ENCODE peak calls at places on chromosomes 16 and 17, in four cellular contexts. H, O, A and F are unnamed samples.

GRCh38 chr17:59521465-59522126 is 43.8 kb upstream of the DHX40 start:
- DNase-seq in H (peak), O (peak), A (peak), F (peak)

GRCh38 chr17:77320046-77320445 is 179.3 kb downstream of the SEC14L1 start:
- DNase-seq in H (no peak), O (no peak), A (peak), F (no peak)

GRCh38 chr17:11122908-11123307 is 118.1 kb upstream of the SHISA6 start:
- DNase-seq in H (no peak), O (no peak), A (no peak), F (no peak)

GRCh38 chr16:17013067-17013466 is 457.7 kb downstream of the XYLT1 start:
- DNase-seq in H (peak), O (no peak), A (no peak), F (no peak)

GRCh38 chr17:72387487-72387886 is 266.7 kb downstream of the SOX9 start:
- DNase-seq in H (no peak), O (no peak), A (no peak), F (peak)

GRCh38 chr17:63700528-63701441 is 860 bp upstream of the LIMD2 start:
- DNase-seq in H (no peak), O (no peak), A (peak), F (no peak)

GRCh38 chr16:1923299-1924034 is 5.3 kb upstream of the HS3ST6 start:
- DNase-seq in H (peak), O (no peak), A (peak), F (peak)

GRCh38 chr17:38557836-38558750 is 47.7 kb downstream of the SRCIN1 start:
- DNase-seq in H (peak), O (peak), A (peak), F (peak)

GRCh38 chr16:86431540-86431939 is 78.8 kb upstream of the FOXF1 start:
- DNase-seq in H (no peak), O (no peak), A (no peak), F (no peak)

GRCh38 chr17:75242461-75243042 is 18.9 kb downstream of the GGA3 start:
- DNase-seq in H (no peak), O (no peak), A (no peak), F (no peak)

GRCh38 chr17:71441098-71441497 is 679.7 kb upstream of the SOX9 start:
- DNase-seq in H (no peak), O (no peak), A (no peak), F (no peak)

GRCh38 chr17:40615295-40615988 is 32.2 kb downstream of the SMARCE1 start:
- DNase-seq in H (peak), O (peak), A (peak), F (peak)

GRCh38 chr17:75514299-75515228 is 773 bp downstream of the CASKIN2 start:
- DNase-seq in H (peak), O (no peak), A (peak), F (no peak)

GRCh38 chr17:50147841-50148225 is 2.6 kb downstream of the PPP1R9B start:
- DNase-seq in H (no peak), O (no peak), A (no peak), F (peak)

GRCh38 chr17:73592531-73592961 is 51.7 kb downstream of the SDK2 start:
- DNase-seq in H (no peak), O (no peak), A (no peak), F (no peak)

GRCh38 chr17:8629371-8630226 is 926 bp downstream of the MYH10 start:
- DNase-seq in H (peak), O (no peak), A (peak), F (no peak)

GRCh38 chr16:4640572-4641305 is 16.1 kb downstream of the MGRN1 start:
- DNase-seq in H (no peak), O (no peak), A (no peak), F (no peak)

GRCh38 chr17:51873302-51873701 is 285.2 kb downstream of the CA10 start:
- DNase-seq in H (no peak), O (no peak), A (no peak), F (no peak)

GRCh38 chr17:80124351-80124981 is 22.5 kb downstream of the EIF4A3 start:
- DNase-seq in H (no peak), O (no peak), A (peak), F (peak)

GRCh38 chr17:28381141-28381825 is 9.8 kb downstream of the SARM1 start:
- DNase-seq in H (peak), O (no peak), A (peak), F (no peak)
- TF ChIP-seq CBFB in H (no peak), O (no peak), A (no peak), F (no peak)

GRCh38 chr16:84116720-84117481 is at the start of gene MBTPS1:
- DNase-seq in H (peak), O (peak), A (peak), F (peak)

GRCh38 chr16:84115919-84116719 is 623 bp downstream of the MBTPS1 start:
- DNase-seq in H (no peak), O (no peak), A (no peak), F (peak)

GRCh38 chr16:84120023-84120422 is 3.3 kb upstream of the MBTPS1 start:
- DNase-seq in H (no peak), O (no peak), A (no peak), F (no peak)

GRCh38 chr16:84119368-84119767 is 2.6 kb upstream of the MBTPS1 start:
- DNase-seq in H (no peak), O (no peak), A (no peak), F (no peak)

DNA sequence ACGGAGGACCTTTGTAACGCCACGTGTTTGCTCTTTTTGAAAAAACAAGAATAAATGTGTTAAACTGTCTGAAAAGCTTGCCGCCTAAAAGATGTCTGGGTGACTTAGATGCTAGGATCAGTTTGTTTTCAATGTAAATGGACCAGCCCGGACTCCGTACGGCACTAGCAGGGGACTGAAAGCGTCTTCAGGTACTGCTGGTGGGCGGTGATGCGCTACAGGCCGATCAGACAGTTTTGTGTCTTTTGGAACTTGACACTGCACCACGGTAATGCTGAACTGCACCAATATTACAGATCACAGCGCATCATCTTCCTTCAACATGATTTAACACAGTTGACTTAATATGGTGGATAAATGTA is 721 bp upstream of the MBTPS1 start:
- DNase-seq in H (no peak), O (no peak), A (no peak), F (no peak)
- TF ChIP-seq CBFB in H (no peak), O (no peak), A (no peak), F (no peak)

GRCh38 chr17:29443041-29443440 is 52.9 kb downstream of the TAOK1 start:
- DNase-seq in H (no peak), O (no peak), A (no peak), F (no peak)

GRCh38 chr17:29442451-29442850 is 52.3 kb downstream of the TAOK1 start:
- DNase-seq in H (no peak), O (no peak), A (no peak), F (no peak)

GRCh38 chr17:29444589-29444988 is 54.4 kb downstream of the TAOK1 start:
- DNase-seq in H (no peak), O (no peak), A (no peak), F (no peak)

GRCh38 chr17:29449865-29450671 is 59.9 kb downstream of the TAOK1 start:
- DNase-seq in H (no peak), O (no peak), A (no peak), F (peak)

GRCh38 chr17:29445844-29446243 is 55.7 kb downstream of the TAOK1 start:
- DNase-seq in H (no peak), O (no peak), A (no peak), F (no peak)
- TF ChIP-seq CBFB in H (no peak), O (no peak), A (no peak), F (no peak)

GRCh38 chr17:31272236-31272635 is 24.8 kb downstream of the OMG start:
- DNase-seq in H (no peak), O (no peak), A (no peak), F (no peak)

GRCh38 chr17:31266042-31266441 is 31.0 kb downstream of the OMG start:
- DNase-seq in H (no peak), O (no peak), A (no peak), F (no peak)

GRCh38 chr17:31269178-31269577 is 27.9 kb downstream of the OMG start:
- DNase-seq in H (no peak), O (no peak), A (no peak), F (peak)

GRCh38 chr17:31272803-31273202 is 24.2 kb downstream of the OMG start:
- DNase-seq in H (no peak), O (no peak), A (no peak), F (no peak)

DNA sequence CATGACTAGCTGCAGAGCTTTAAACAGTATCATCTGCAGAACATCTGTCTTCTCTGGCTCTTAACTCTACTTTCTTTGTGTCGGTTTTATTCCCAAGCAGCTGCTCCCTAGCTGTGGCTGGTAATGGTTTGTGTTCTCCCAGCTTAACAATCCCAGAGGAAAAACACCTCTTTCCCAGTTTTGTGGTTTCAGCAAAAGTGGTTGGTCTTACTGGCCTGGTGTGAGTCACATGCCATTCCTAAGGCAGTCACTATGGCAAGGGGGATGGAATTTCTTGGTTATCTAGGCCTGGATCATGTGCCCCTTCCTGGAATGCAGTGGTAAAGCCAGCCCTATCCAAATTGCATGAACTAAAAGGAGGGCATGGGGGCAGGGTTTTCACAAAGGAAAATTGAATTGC is 27.4 kb downstream of the OMG start:
- DNase-seq in H (no peak), O (no peak), A (no peak), F (peak)
- TF ChIP-seq CBFB in H (no peak), O (no peak), A (no peak), F (no peak)

GRCh38 chr17:41932821-41933389 is 2.5 kb downstream of the ODAD4 start:
- DNase-seq in H (no peak), O (no peak), A (no peak), F (no peak)
- TF ChIP-seq CBFB in H (no peak), O (no peak), A (no peak), F (no peak)

GRCh38 chr17:35373532-35373983 is at the start of gene SLFN11:
- DNase-seq in H (no peak), O (peak), A (no peak), F (no peak)

GRCh38 chr17:35374766-35375344 is 1.4 kb upstream of the SLFN11 start:
- DNase-seq in H (no peak), O (peak), A (no peak), F (no peak)

GRCh38 chr17:35373984-35374765 is 754 bp upstream of the SLFN11 start:
- DNase-seq in H (no peak), O (no peak), A (peak), F (no peak)

GRCh38 chr17:35371934-35372333 is 1.5 kb downstream of the SLFN11 start:
- DNase-seq in H (no peak), O (no peak), A (no peak), F (no peak)

DNA sequence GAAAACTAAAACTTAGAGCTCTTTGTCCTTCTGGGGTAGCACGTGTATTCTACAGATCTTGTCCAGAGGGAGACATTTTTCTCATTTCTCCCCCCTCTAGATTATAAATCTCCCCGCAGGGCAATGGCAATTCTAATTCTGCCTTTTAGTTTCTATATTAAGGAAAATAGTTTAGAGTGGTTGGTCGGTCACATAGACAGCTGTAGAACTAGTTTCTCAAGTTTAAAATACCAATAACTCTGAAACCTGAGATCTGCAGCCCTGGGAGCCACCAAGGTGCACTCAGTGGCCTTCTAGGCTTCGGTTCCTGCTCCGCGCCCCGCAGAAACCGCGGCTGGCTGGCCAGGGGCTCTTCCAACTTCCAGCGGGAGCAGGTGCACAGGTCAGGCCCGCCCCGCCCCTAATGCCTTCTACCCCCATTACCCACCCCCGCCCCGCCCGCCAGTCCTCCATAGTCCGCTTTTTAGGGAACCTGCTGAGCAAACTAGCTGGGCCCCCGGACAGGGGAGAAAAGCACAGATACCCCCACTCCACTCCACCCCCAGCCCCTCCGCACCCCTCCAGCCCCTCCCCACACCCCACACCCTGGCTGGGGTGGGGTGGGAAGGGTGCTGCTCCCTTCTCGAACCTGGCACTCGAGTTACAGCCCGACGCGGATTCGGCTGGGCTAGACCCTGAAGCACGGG is 432 bp downstream of the SLFN11 start:
- DNase-seq in H (peak), O (no peak), A (peak), F (no peak)
- TF ChIP-seq CBFB in H (no peak), O (no peak), A (no peak), F (no peak)

GRCh38 chr17:2435181-2435741 is 34.4 kb upstream of the MNT start:
- DNase-seq in H (no peak), O (no peak), A (peak), F (no peak)
- TF ChIP-seq CBFB in H (no peak), O (no peak), A (no peak), F (no peak)

GRCh38 chr17:44375196-44376017 is 11.8 kb upstream of the FAM171A2 start:
- DNase-seq in H (no peak), O (no peak), A (peak), F (no peak)

GRCh38 chr17:44374306-44375195 is 10.9 kb upstream of the FAM171A2 start:
- DNase-seq in H (peak), O (no peak), A (peak), F (peak)

GRCh38 chr17:44376124-44376523 is 12.5 kb upstream of the FAM171A2 start:
- DNase-seq in H (peak), O (no peak), A (peak), F (peak)

GRCh38 chr17:44367626-44368025 is 4.0 kb upstream of the FAM171A2 start:
- DNase-seq in H (no peak), O (no peak), A (no peak), F (no peak)

DNA sequence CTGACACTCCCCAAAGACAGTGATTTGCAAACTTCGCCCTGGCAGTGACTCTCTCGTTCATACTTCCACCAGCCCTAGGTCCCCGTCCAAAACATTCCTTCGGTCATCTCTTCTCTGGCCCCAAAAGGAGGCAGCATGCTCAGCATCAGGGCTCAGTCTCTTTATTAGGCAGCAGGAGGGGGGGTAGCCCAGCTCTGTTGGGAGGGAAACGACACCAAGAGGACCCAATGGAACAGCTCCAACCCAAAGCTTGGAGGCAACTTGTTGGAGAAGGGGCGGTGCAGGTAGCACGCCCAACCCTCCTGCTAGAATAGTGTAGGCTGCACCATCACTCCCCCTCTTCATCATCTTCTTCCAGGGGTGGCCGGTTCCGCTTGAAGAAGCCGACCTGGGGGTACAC is 8.4 kb upstream of the FAM171A2 start:
- DNase-seq in H (no peak), O (no peak), A (no peak), F (no peak)
- TF ChIP-seq CBFB in H (no peak), O (no peak), A (no peak), F (no peak)

DNA sequence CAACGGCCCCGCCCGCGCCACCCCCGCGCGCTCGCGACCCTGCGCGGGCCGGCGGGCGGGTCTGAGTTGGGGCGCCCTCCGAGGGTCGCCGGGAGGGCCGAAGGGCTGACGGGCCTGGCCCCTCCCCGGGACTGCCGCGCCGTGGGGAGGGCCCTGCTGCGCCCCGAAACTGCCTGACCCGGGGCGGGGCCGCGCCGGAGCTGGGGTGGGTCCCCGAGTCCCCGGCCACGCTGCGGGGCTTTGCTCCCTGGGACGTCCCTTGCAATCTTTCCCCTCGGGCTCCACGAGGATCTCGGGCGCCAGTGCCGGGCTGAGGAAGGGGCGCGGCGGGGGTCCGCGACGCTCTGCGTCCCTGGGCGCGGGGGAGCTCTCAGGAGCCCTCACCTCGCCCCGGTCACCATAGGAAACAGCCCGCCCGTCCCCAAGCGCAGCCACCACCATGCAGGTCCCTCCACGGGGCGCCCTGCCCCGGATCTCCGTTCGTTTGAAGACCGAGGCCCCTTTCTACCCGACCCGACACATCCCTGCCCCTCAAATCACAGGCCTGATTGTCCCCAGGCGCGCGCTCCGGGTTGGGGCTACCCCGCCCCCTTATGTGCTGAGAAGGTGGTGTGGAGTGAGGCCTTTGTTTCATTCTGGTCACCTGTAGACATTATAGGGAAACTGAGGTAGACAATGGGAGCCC is 527 bp upstream of the ACTG1 start:
- DNase-seq in H (peak), O (no peak), A (peak), F (peak)
- TF ChIP-seq CBFB in H (no peak), O (peak), A (no peak), F (no peak)

GRCh38 chr16:9008335-9009260 is 44.9 kb upstream of the USP7 start:
- DNase-seq in H (peak), O (peak), A (peak), F (peak)
- TF ChIP-seq CBFB in H (no peak), O (peak), A (no peak), F (peak)